ENCODE peak calls at places on chromosomes 7 and 10, in four cellular contexts. W is CD8-positive, alpha-beta T cell; I is GM10248; C is RCC 7860. V is an unnamed sample.

GRCh38 chr10:110684800-110685446 is 40.8 kb downstream of the RBM20 start:
- DNase-seq in W (no peak), I (no peak), C (no peak), V (no peak)

GRCh38 chr10:6173203-6173602 is 29.5 kb upstream of the PFKFB3 start:
- DNase-seq in W (peak), I (no peak), C (no peak), V (no peak)

GRCh38 chr7:140475747-140476333 is 3.5 kb downstream of the MKRN1 start:
- DNase-seq in W (peak), I (peak), C (peak), V (peak)

GRCh38 chr7:17564678-17565209 is 266.3 kb downstream of the AHR start:
- DNase-seq in W (no peak), I (no peak), C (no peak), V (no peak)

GRCh38 chr7:24637706-24638105 is 64.5 kb downstream of the PALS2 start:
- DNase-seq in W (no peak), I (no peak), C (no peak), V (no peak)

GRCh38 chr7:144526912-144527610 is 123.6 kb upstream of the NOBOX start:
- DNase-seq in W (no peak), I (no peak), C (peak), V (peak)

GRCh38 chr10:122461729-122462532 is 578 bp downstream of the HTRA1 start:
- DNase-seq in W (no peak), I (no peak), C (no peak), V (no peak)

GRCh38 chr10:80500572-80501380 is 36.9 kb upstream of the SH2D4B start:
- DNase-seq in W (peak), I (peak), C (peak), V (no peak)

GRCh38 chr7:142438235-142438922 is 180.5 kb upstream of the PRSS58 start:
- DNase-seq in W (no peak), I (peak), C (no peak), V (no peak)

GRCh38 chr7:158710651-158711102 is 6.1 kb upstream of the NCAPG2 start:
- DNase-seq in W (no peak), I (no peak), C (peak), V (no peak)

GRCh38 chr7:89316584-89316983 is 521.0 kb upstream of the TEX47 start:
- DNase-seq in W (no peak), I (no peak), C (no peak), V (no peak)

GRCh38 chr10:98815039-98815660 is 368.4 kb upstream of the HPS1 start:
- DNase-seq in W (no peak), I (no peak), C (no peak), V (no peak)

GRCh38 chr7:362416-363096 is 72.6 kb downstream of the FOXL3 start:
- DNase-seq in W (peak), I (no peak), C (no peak), V (no peak)

GRCh38 chr10:43237631-43238446 is 29.0 kb downstream of the RASGEF1A start:
- DNase-seq in W (peak), I (no peak), C (no peak), V (no peak)

GRCh38 chr10:47230957-47231356 is 69.0 kb upstream of the GDF10 start:
- DNase-seq in W (no peak), I (no peak), C (no peak), V (no peak)

GRCh38 chr7:34354906-34355305 is 303.1 kb upstream of the NPSR1 start:
- DNase-seq in W (no peak), I (no peak), C (peak), V (peak)